ENCODE peak calls at places on chromosome 20, in six cellular contexts. J, C, U, G, O and T are unnamed samples.

GRCh38 chr20:25571240-25571639 is 14.1 kb downstream of the NINL start:
- DNase-seq in J (peak), C (peak), U (no peak), G (no peak), O (no peak), T (no peak)

GRCh38 chr20:56974499-56975250 is 291.8 kb downstream of the BMP7 start:
- DNase-seq in J (no peak), C (no peak), U (no peak), G (peak), O (peak), T (peak)

GRCh38 chr20:50625986-50626677 is 65.2 kb downstream of the RIPOR3 start:
- DNase-seq in J (no peak), C (no peak), U (peak), G (peak), O (no peak), T (peak)

GRCh38 chr20:48329676-48330644 is 497.8 kb downstream of the PREX1 start:
- DNase-seq in J (peak), C (no peak), U (no peak), G (peak), O (no peak), T (peak)

GRCh38 chr20:61373956-61374545 is 122.0 kb downstream of the CDH4 start:
- DNase-seq in J (no peak), C (peak), U (no peak), G (no peak), O (no peak), T (no peak)

GRCh38 chr20:50385733-50386640 is 124.2 kb upstream of the PTPN1 start:
- DNase-seq in J (no peak), C (peak), U (no peak), G (no peak), O (no peak), T (no peak)

GRCh38 chr20:49161428-49162152 is 26.5 kb downstream of the STAU1 start:
- DNase-seq in J (no peak), C (no peak), U (no peak), G (no peak), O (no peak), T (peak)

GRCh38 chr20:61500791-61501321 is 248.8 kb downstream of the CDH4 start:
- DNase-seq in J (no peak), C (no peak), U (no peak), G (no peak), O (no peak), T (no peak)

GRCh38 chr20:25090492-25091429 is 8.8 kb upstream of the VSX1 start:
- DNase-seq in J (no peak), C (peak), U (peak), G (no peak), O (no peak), T (no peak)

GRCh38 chr20:63947638-63948456 is 8.4 kb downstream of the UCKL1 start:
- DNase-seq in J (no peak), C (peak), U (no peak), G (no peak), O (no peak), T (no peak)

GRCh38 chr20:4519530-4519929 is 202.2 kb upstream of the PRND start:
- DNase-seq in J (peak), C (no peak), U (no peak), G (no peak), O (no peak), T (peak)

GRCh38 chr20:48639899-48640298 is 187.9 kb downstream of the PREX1 start:
- DNase-seq in J (no peak), C (no peak), U (no peak), G (no peak), O (no peak), T (no peak)

GRCh38 chr20:50865114-50865513 is 66.1 kb downstream of the ADNP start:
- DNase-seq in J (no peak), C (no peak), U (no peak), G (no peak), O (no peak), T (no peak)

GRCh38 chr20:54272901-54273488 is 65.1 kb downstream of the PFDN4 start:
- DNase-seq in J (no peak), C (no peak), U (no peak), G (no peak), O (no peak), T (no peak)

GRCh38 chr20:60206259-60206658 is 248.0 kb downstream of the CDH26 start:
- DNase-seq in J (no peak), C (no peak), U (no peak), G (peak), O (peak), T (peak)

DNA sequence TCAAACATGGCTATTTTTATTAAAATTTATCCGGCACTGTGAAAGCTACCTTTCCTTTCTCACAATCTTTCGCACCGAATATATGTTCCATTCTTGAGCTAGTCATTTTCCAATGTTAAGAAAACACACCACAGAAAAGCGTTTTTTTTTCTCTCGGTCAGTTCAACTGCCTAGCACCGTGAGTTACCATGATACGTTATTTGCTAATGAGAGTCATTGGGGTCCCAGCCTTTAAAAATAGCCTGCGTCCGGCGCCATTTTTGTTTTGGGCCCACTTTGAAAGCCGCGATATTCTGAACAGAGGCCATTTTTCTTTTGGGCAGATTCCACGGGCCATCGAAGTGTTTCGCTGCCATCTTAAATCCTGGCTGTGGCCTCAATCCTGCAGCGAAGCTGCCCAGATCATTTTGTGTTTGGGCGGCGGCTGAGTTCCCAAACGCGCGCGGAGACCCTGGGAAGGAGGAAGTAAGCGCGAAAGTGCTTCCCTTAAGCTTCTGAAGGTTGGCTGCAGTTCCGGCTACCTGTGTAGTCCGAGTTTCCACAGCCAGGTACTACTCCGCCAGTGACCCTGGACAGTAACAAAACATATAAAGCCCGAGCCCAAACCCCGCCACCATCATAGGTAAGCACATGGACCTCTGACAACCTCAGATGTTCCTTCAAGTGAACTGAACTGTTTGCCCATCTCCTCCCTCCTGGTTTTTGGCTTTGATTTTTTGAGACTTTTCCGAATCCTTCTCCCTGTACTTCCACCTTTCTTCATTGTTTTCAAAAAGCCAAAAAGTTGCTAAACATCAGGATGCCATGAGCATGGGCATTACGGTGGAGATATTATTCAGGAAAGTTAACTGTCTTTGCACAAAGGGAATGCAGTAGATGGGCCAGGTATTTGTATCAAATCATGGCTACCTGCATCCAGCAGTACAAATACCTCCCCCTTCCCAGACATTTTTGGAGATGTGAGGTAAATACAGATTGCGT is at the start of gene SLX4IP:
- DNase-seq in J (peak), C (peak), U (peak), G (peak), O (peak), T (peak)
- TF ChIP-seq POLR2A in J (peak), C (no peak), U (no peak), G (peak), O (peak), T (peak)

GRCh38 chr20:6121504-6121903 is 1.3 kb downstream of the FERMT1 start:
- DNase-seq in J (no peak), C (no peak), U (no peak), G (no peak), O (no peak), T (no peak)

GRCh38 chr20:6123650-6124014 is 802 bp upstream of the FERMT1 start:
- DNase-seq in J (no peak), C (no peak), U (no peak), G (no peak), O (no peak), T (no peak)

GRCh38 chr20:6122111-6122872 is 538 bp downstream of the FERMT1 start:
- DNase-seq in J (peak), C (no peak), U (no peak), G (peak), O (no peak), T (no peak)

GRCh38 chr20:6120491-6120988 is 2.3 kb downstream of the FERMT1 start:
- DNase-seq in J (no peak), C (no peak), U (no peak), G (no peak), O (no peak), T (no peak)

DNA sequence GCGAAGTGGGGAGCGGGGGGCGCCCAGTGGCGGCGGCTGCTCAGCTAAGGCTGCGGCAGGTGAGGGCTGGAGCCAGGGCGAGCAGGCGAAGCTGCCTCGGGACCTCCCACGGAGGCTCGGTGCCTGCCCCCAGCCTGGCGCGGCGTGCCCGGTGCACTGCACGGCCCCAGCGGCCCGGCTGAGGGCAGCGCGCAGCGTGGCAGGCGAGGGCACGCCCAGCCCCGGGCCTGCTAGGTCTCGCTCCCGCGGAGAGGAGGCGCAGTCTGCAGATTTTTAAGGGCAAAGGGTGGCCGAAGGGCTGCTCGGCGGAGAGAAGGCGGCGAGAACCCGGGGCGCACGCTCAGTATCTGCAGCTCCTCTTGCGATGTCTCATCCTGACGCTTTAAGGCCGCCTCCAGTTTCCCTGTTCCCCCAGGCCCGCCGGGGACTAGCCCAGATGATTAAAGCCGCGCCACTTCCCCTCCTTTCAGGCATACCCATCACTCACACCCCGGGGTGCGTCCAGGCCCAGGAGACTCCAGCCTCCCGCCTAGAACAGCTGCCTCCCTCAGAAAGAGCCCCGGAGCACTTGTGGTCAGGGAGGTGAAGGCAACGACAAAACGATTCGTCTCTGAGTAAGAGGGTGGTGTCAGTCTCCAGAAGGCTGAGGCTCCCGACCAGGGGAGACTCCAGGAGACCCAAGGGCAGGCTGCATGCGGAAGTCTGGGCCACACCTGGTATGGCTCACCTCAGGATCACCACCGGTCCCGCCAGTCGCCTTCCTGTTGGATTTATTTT is at the start of gene FERMT1:
- DNase-seq in J (peak), C (no peak), U (no peak), G (peak), O (peak), T (peak)
- TF ChIP-seq POLR2A in J (no peak), C (no peak), U (no peak), G (peak), O (peak), T (no peak)

DNA sequence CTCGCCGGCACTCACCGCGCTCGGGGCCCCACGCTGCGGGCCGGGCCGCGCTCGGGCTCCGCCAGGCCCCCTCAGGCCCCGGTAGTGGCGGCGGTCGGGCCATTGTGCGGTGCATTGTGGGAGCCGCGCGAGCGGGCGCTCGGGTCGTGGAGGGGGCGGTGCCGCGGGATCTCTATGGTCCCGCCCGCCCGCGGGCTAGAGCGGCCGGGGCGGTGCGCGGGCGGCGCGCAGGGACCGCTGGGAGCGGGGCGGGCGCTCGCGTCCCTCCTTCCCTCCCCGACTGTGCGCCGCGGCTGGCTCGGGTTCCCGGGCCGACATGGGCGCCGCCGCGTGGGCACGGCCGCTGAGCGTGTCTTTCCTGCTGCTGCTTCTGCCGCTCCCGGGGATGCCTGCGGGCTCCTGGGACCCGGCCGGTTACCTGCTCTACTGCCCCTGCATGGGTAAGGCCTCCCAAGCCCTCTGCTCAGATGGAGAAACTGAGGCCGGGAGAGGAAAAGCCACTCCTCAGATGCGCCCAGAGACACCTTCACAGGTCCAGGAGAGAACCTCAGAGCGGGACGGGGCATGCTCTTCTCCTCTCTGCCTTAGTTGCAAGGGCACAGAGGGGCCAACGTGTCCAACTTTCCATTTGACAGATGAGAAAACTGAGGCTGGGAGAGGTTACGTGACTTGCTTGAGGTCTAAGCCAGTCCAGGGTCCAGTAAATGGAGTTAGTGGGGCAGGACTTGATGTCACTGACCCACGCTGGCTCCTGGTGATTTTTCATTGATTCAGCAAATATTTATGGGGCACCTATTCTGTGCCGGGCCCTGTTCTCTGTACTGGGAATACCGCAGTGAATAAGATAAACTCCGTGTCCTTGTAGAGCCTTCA is at the start of the genes PLAGL2 and POFUT1:
- DNase-seq in J (peak), C (peak), U (peak), G (peak), O (peak), T (peak)
- TF ChIP-seq POLR2A in J (peak), C (peak), U (peak), G (peak), O (peak), T (peak)

GRCh38 chr20:62667530-62668440 is 25.5 kb downstream of the SLCO4A1 start:
- DNase-seq in J (no peak), C (no peak), U (no peak), G (no peak), O (no peak), T (no peak)

GRCh38 chr20:62665826-62666735 is 23.8 kb downstream of the SLCO4A1 start:
- DNase-seq in J (no peak), C (no peak), U (no peak), G (no peak), O (no peak), T (no peak)

GRCh38 chr20:62670156-62670555 is 27.9 kb downstream of the SLCO4A1 start:
- DNase-seq in J (no peak), C (no peak), U (no peak), G (no peak), O (no peak), T (no peak)

GRCh38 chr20:62666736-62667529 is 24.6 kb downstream of the SLCO4A1 start:
- DNase-seq in J (peak), C (no peak), U (peak), G (no peak), O (no peak), T (no peak)

GRCh38 chr20:62668441-62669027 is 26.2 kb downstream of the SLCO4A1 start:
- DNase-seq in J (peak), C (no peak), U (peak), G (peak), O (peak), T (peak)
- TF ChIP-seq POLR2A in J (no peak), C (no peak), U (no peak), G (no peak), O (no peak), T (no peak)

GRCh38 chr20:45374101-45374467 is 4.0 kb downstream of the TP53TG5 start:
- DNase-seq in J (no peak), C (no peak), U (no peak), G (no peak), O (no peak), T (no peak)
- TF ChIP-seq POLR2A in J (no peak), C (no peak), U (no peak), G (no peak), O (no peak), T (no peak)

GRCh38 chr20:36113015-36113414 is 41.5 kb upstream of the EPB41L1 start:
- DNase-seq in J (no peak), C (no peak), U (no peak), G (no peak), O (no peak), T (no peak)

GRCh38 chr20:36113566-36114247 is 40.8 kb upstream of the EPB41L1 start:
- DNase-seq in J (no peak), C (no peak), U (no peak), G (no peak), O (no peak), T (no peak)

GRCh38 chr20:36110936-36111445 is 43.5 kb upstream of the EPB41L1 start:
- DNase-seq in J (no peak), C (no peak), U (no peak), G (no peak), O (no peak), T (no peak)

GRCh38 chr20:36114707-36115106 is 39.8 kb upstream of the EPB41L1 start:
- DNase-seq in J (no peak), C (no peak), U (no peak), G (no peak), O (no peak), T (no peak)

DNA sequence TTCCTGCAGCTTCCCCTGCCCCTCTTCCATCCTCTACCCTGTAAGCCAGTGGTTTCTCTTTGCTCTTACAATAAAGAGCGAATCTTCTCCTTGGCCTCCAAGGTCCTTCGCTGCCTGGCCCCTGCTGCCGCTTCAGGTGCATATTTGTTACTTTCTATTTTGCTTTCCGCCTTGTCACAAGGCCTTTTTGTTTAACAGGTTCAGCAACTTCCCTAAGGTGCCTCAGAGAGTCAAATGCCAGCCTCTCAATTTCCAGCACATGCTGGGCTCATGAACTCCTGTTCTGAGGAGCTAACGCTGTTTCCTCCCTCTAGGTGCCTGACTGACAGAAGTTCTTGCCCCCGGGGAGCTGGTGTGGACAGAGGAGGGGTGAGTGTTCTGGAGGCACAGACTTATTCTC is 42.4 kb upstream of the EPB41L1 start:
- DNase-seq in J (no peak), C (no peak), U (no peak), G (no peak), O (no peak), T (no peak)
- TF ChIP-seq POLR2A in J (no peak), C (no peak), U (no peak), G (no peak), O (no peak), T (no peak)

DNA sequence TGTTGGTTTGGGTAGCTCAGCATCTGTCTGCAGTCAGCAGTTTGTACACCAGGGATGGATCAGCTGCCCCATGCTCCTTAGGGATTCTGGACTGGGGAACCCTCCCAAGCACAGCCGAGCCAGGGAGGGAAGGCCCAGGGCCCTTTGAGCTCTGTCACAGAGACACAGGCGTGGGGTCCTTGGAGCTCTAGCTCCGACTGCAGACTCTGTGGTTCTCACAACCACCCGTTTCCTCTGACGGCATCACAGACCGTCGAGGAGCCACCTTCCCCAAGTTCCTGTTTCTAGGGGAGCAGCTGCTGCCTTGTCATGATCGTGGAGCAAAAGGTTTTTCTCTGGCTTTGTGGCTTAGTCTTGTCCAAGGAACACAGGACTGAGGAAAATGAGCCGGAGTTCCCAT is at the start of gene SLA2:
- DNase-seq in J (no peak), C (peak), U (no peak), G (no peak), O (no peak), T (no peak)
- TF ChIP-seq POLR2A in J (no peak), C (no peak), U (no peak), G (no peak), O (no peak), T (no peak)

DNA sequence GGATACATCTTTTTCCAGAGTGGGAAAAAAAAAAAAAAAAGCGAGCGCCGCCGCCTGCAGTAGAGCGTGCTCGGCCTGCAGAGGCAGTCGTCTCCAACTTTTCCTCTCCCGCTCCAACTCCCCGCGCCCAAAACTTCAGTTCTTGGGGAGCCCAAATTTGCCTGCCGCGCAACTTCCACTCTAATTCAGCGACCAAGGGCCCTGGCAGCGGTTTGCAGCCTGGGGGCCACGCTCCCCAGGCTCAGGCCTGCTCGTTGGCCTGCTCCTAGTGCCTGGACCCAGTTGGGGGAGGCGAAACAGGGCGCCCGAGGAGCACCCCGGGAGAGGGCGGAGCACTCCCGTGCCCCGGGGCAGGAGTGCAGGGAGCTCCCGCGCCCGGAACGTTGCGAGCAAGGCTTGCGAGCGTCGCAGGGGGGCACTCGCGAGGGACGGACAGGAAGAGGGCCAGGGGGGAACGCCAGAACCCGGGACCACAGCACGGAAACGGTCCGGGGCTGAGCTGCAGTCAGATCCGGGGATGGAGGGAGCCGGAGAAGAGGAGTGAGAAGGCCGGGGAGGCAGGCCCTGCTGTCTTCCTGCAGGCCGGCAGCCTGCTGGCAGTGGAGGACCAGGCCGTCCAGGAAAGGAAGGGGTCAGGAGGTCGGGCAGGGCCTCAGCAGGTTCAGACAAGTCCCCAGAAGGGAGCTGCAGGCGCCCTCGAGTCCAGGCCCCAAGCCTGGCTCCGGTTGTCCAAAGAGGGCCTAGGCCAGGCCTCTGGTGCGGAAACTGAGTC is at the start of gene STX16:
- DNase-seq in J (peak), C (peak), U (peak), G (peak), O (peak), T (peak)
- TF ChIP-seq POLR2A in J (peak), C (peak), U (peak), G (peak), O (peak), T (peak)